ENCODE peak calls at places on chromosomes 2 and 18, in eight cellular contexts. G is right lobe of liver, O is GM23248, R is neural progenitor cell, T is tibial artery, Z is heart left ventricle, N is prostate gland, B is spleen. Q is an unnamed sample. For H3K36me3 and H3K4me1, the result is how much of the 10 kb centered on the place peaks cover.

GRCh38 chr18:69580107-69580506 is 179.4 kb downstream of the DOK6 start:
- DNase-seq in R (no peak), T (no peak), Z (no peak), G (no peak), N (no peak), B (no peak), O (peak), Q (no peak)

GRCh38 chr2:62313433-62314227 is 117.7 kb downstream of the B3GNT2 start:
- DNase-seq in B (peak), R (no peak), G (no peak), Z (no peak), T (no peak), O (no peak), N (no peak), Q (no peak)

GRCh38 chr2:173607601-173608311 is 253.1 kb downstream of the CDCA7 start:
- DNase-seq in T (no peak), R (no peak), N (no peak), Z (peak), G (no peak), B (no peak), O (no peak), Q (no peak)

GRCh38 chr18:31170335-31170734 is 7.7 kb upstream of the DSC1 start:
- DNase-seq in B (no peak), T (no peak), R (no peak), N (no peak), G (no peak), O (no peak), Z (no peak), Q (no peak)

GRCh38 chr2:74922592-74923227 is 35.7 kb upstream of the POLE4 start:
- DNase-seq in Z (no peak), T (no peak), N (no peak), G (no peak), O (peak), R (no peak), B (no peak), Q (no peak)

GRCh38 chr2:44358498-44358897 is 2.8 kb downstream of the PREPL start:
- DNase-seq in R (no peak), G (no peak), N (no peak), T (no peak), B (no peak), O (peak), Z (no peak), Q (peak)

GRCh38 chr2:8494589-8494988 is 187.3 kb upstream of the ID2 start:
- DNase-seq in N (no peak), Z (peak), O (no peak), G (peak), B (peak), T (peak), R (no peak), Q (no peak)

GRCh38 chr2:44965684-44966083 is 24.2 kb downstream of the SIX3 start:
- DNase-seq in G (no peak), Z (no peak), N (no peak), B (no peak), R (no peak), O (peak), T (no peak), Q (peak)

GRCh38 chr2:118050386-118050785 is 36.5 kb upstream of the CCDC93 start:
- DNase-seq in Z (no peak), T (no peak), O (peak), N (no peak), R (no peak), G (no peak), B (no peak), Q (no peak)

GRCh38 chr2:14903709-14904374 is 271.3 kb downstream of the LRATD1 start:
- DNase-seq in T (no peak), B (peak), R (peak), N (no peak), Z (no peak), O (no peak), G (peak), Q (peak)

GRCh38 chr2:172829229-172829628 is 93.6 kb downstream of the RAPGEF4 start:
- DNase-seq in B (no peak), Z (no peak), R (no peak), T (no peak), N (no peak), O (peak), G (no peak), Q (no peak)

GRCh38 chr2:152466925-152467676 is 132.1 kb downstream of the FMNL2 start:
- DNase-seq in R (no peak), T (no peak), N (peak), Z (no peak), G (no peak), B (no peak), O (peak), Q (no peak)
- H3K36me3 ChIP-seq in R (under half), T (under half), N (under half), Z (under half), G (under half), B (under half), O (under half), Q (under half)

GRCh38 chr2:225100269-225100668 is 58.0 kb upstream of the DOCK10 start:
- DNase-seq in Z (no peak), N (no peak), T (no peak), O (peak), R (no peak), G (no peak), B (no peak), Q (no peak)
- H3K27ac ChIP-seq in Z (no peak), N (no peak), T (no peak), O (peak), R (no peak), G (no peak), B (no peak), Q (no peak)

GRCh38 chr2:182048621-182049020 is 63.0 kb downstream of the PPP1R1C start:
- DNase-seq in B (no peak), G (no peak), Z (no peak), T (no peak), N (no peak), R (no peak), O (no peak), Q (no peak)
- H3K4me1 ChIP-seq in B (under half), G (under half), Z (under half), T (half or more), N (under half), R (under half), O (under half), Q (under half)

GRCh38 chr18:13014232-13014631 is 23.1 kb downstream of the CEP192 start:
- DNase-seq in N (no peak), R (no peak), B (no peak), Z (no peak), T (no peak), G (no peak), O (no peak), Q (no peak)

GRCh38 chr18:13014818-13015217 is 23.7 kb downstream of the CEP192 start:
- DNase-seq in T (no peak), Z (no peak), O (no peak), G (no peak), R (no peak), B (no peak), N (no peak), Q (no peak)

GRCh38 chr18:13006731-13007550 is 15.8 kb downstream of the CEP192 start:
- DNase-seq in T (no peak), R (no peak), O (no peak), Z (no peak), B (no peak), G (no peak), N (no peak), Q (no peak)

GRCh38 chr18:13017247-13017875 is 26.2 kb downstream of the CEP192 start:
- DNase-seq in T (no peak), Z (no peak), R (no peak), B (no peak), N (no peak), O (no peak), G (no peak), Q (no peak)

GRCh38 chr18:13011719-13012118 is 20.6 kb downstream of the CEP192 start:
- DNase-seq in G (no peak), R (no peak), O (no peak), T (no peak), B (no peak), N (no peak), Z (no peak), Q (no peak)
- H3K36me3 ChIP-seq in G (under half), R (under half), O (under half), T (half or more), B (under half), N (under half), Z (under half), Q (under half)

GRCh38 chr2:26693287-26693849 is 846 bp downstream of the KCNK3 start:
- DNase-seq in G (no peak), Z (no peak), T (peak), N (no peak), O (no peak), B (no peak), R (peak), Q (no peak)

GRCh38 chr2:26691881-26692813 is at the start of gene KCNK3:
- DNase-seq in R (peak), Z (peak), T (peak), G (no peak), O (peak), B (no peak), N (peak), Q (peak)

GRCh38 chr2:26691140-26691539 is 1.4 kb upstream of the KCNK3 start:
- DNase-seq in N (no peak), O (no peak), G (no peak), R (no peak), T (no peak), Z (no peak), B (no peak), Q (no peak)

GRCh38 chr2:26694001-26694400 is 1.5 kb downstream of the KCNK3 start:
- DNase-seq in N (no peak), T (no peak), G (no peak), B (no peak), R (no peak), Z (no peak), O (no peak), Q (no peak)

GRCh38 chr2:26692814-26693286 is 328 bp downstream of the KCNK3 start:
- DNase-seq in G (no peak), O (peak), N (no peak), B (no peak), R (no peak), T (no peak), Z (no peak), Q (peak)
- H3K27ac ChIP-seq in G (no peak), O (no peak), N (peak), B (no peak), R (no peak), T (peak), Z (no peak), Q (no peak)

GRCh38 chr2:219213026-219213415 is 5.7 kb downstream of the ABCB6 start:
- DNase-seq in R (no peak), Z (no peak), O (no peak), N (no peak), T (no peak), G (no peak), B (no peak), Q (no peak)
- H3K4me1 ChIP-seq in R (under half), Z (under half), O (under half), N (under half), T (under half), G (under half), B (half or more), Q (under half)

GRCh38 chr2:121242976-121243375 is 42.0 kb downstream of the TFCP2L1 start:
- DNase-seq in G (no peak), N (no peak), O (no peak), Z (no peak), B (peak), R (no peak), T (no peak), Q (no peak)
- H3K36me3 ChIP-seq in G (under half), N (under half), O (under half), Z (under half), B (under half), R (under half), T (under half), Q (under half)

DNA sequence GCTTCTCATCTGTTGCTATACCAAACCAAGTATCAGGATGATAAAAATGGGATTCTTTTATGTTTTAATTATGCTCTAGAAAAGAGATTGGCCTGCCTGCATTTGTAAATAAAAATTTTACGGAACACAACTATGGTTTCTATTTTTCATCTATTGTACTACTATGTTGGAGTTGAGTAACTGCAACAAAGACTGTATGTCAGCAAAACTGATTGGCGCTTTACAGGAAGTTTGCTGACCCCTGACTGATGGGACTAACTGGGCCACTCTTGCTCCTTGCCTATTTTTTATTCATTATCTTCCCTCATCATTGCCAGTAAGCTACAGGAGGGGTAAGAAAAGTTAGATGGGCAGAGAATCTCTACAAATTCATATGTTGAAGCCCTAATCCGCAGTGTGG is 242.3 kb downstream of the FSIP2 start:
- DNase-seq in N (no peak), B (no peak), Z (no peak), O (no peak), R (no peak), G (no peak), T (no peak), Q (no peak)
- H3K27ac ChIP-seq in N (no peak), B (no peak), Z (no peak), O (no peak), R (no peak), G (no peak), T (no peak), Q (no peak)